ENCODE peak calls at places on chromosomes 7 and 10, in six cellular contexts. One of them, this sample, is unnamed.

GRCh38 chr7:8724080-8724718 is 290.8 kb downstream of the NXPH1 start:
- DNase-seq in Calu3: peak
- DNase-seq in tibial artery: peak
- DNase-seq in SHP77: peak
- DNase-seq in MM.1S: peak
- DNase-seq in KG1: no peak
- DNase-seq in this sample: no peak

GRCh38 chr10:35306852-35307251 is 29.5 kb upstream of the CCNY start:
- DNase-seq in Calu3: peak
- DNase-seq in tibial artery: no peak
- DNase-seq in SHP77: peak
- DNase-seq in MM.1S: no peak
- DNase-seq in KG1: no peak
- DNase-seq in this sample: no peak

GRCh38 chr7:36315309-36315948 is 74.2 kb upstream of the ANLN start:
- DNase-seq in Calu3: peak
- DNase-seq in tibial artery: no peak
- DNase-seq in SHP77: no peak
- DNase-seq in MM.1S: no peak
- DNase-seq in KG1: no peak
- DNase-seq in this sample: no peak

GRCh38 chr7:112566392-112567324 is 85.9 kb downstream of the LSMEM1 start:
- DNase-seq in Calu3: no peak
- DNase-seq in tibial artery: no peak
- DNase-seq in SHP77: peak
- DNase-seq in MM.1S: no peak
- DNase-seq in KG1: no peak
- DNase-seq in this sample: no peak

GRCh38 chr10:128242641-128243040 is 116.4 kb upstream of the MKI67 start:
- DNase-seq in Calu3: no peak
- DNase-seq in tibial artery: no peak
- DNase-seq in SHP77: no peak
- DNase-seq in MM.1S: no peak
- DNase-seq in KG1: no peak
- DNase-seq in this sample: no peak

GRCh38 chr7:95317546-95317945 is 6.8 kb downstream of the PON1 start:
- DNase-seq in Calu3: no peak
- DNase-seq in tibial artery: no peak
- DNase-seq in SHP77: peak
- DNase-seq in MM.1S: no peak
- DNase-seq in KG1: no peak
- DNase-seq in this sample: no peak

GRCh38 chr7:8442814-8443304 is 9.4 kb downstream of the NXPH1 start:
- DNase-seq in Calu3: peak
- DNase-seq in tibial artery: peak
- DNase-seq in SHP77: no peak
- DNase-seq in MM.1S: no peak
- DNase-seq in KG1: peak
- DNase-seq in this sample: no peak

GRCh38 chr7:155457544-155458316 is at the start of gene EN2:
- DNase-seq in Calu3: peak
- DNase-seq in tibial artery: no peak
- DNase-seq in SHP77: no peak
- DNase-seq in MM.1S: no peak
- DNase-seq in KG1: no peak
- DNase-seq in this sample: no peak

GRCh38 chr7:143503261-143503660 is 25.6 kb downstream of the TAS2R41 start:
- DNase-seq in Calu3: no peak
- DNase-seq in tibial artery: no peak
- DNase-seq in SHP77: no peak
- DNase-seq in MM.1S: no peak
- DNase-seq in KG1: no peak
- DNase-seq in this sample: no peak

GRCh38 chr10:78543749-78544446 is 510.2 kb downstream of the RPS24 start:
- DNase-seq in Calu3: no peak
- DNase-seq in tibial artery: peak
- DNase-seq in SHP77: no peak
- DNase-seq in MM.1S: no peak
- DNase-seq in KG1: no peak
- DNase-seq in this sample: peak

GRCh38 chr7:50858528-50859245 is 76.0 kb upstream of the GRB10 start:
- DNase-seq in Calu3: no peak
- DNase-seq in tibial artery: no peak
- DNase-seq in SHP77: no peak
- DNase-seq in MM.1S: no peak
- DNase-seq in KG1: no peak
- DNase-seq in this sample: peak

GRCh38 chr10:62323751-62324150 is 50.4 kb upstream of the ZNF365 start:
- DNase-seq in Calu3: no peak
- DNase-seq in tibial artery: no peak
- DNase-seq in SHP77: no peak
- DNase-seq in MM.1S: no peak
- DNase-seq in KG1: no peak
- DNase-seq in this sample: no peak

GRCh38 chr7:12403287-12404181 is at the start of gene VWDE:
- DNase-seq in Calu3: peak
- DNase-seq in tibial artery: no peak
- DNase-seq in SHP77: peak
- DNase-seq in MM.1S: peak
- DNase-seq in KG1: peak
- DNase-seq in this sample: no peak

GRCh38 chr10:97851341-97852001 is 1.8 kb downstream of the GOLGA7B start:
- DNase-seq in Calu3: no peak
- DNase-seq in tibial artery: no peak
- DNase-seq in SHP77: no peak
- DNase-seq in MM.1S: no peak
- DNase-seq in KG1: no peak
- DNase-seq in this sample: no peak

GRCh38 chr7:104931181-104931781 is 82.7 kb upstream of the KMT2E start:
- DNase-seq in Calu3: no peak
- DNase-seq in tibial artery: no peak
- DNase-seq in SHP77: peak
- DNase-seq in MM.1S: no peak
- DNase-seq in KG1: no peak
- DNase-seq in this sample: no peak

GRCh38 chr10:92965314-92965713 is 95.3 kb upstream of the CYP26C1 start:
- DNase-seq in Calu3: no peak
- DNase-seq in tibial artery: no peak
- DNase-seq in SHP77: peak
- DNase-seq in MM.1S: peak
- DNase-seq in KG1: peak
- DNase-seq in this sample: no peak

GRCh38 chr10:71085689-71086438 is 126.5 kb upstream of the UNC5B start:
- DNase-seq in Calu3: no peak
- DNase-seq in tibial artery: no peak
- DNase-seq in SHP77: no peak
- DNase-seq in MM.1S: no peak
- DNase-seq in KG1: no peak
- DNase-seq in this sample: peak

GRCh38 chr10:18710201-18710653 is 51.0 kb downstream of the ARL5B start:
- DNase-seq in Calu3: no peak
- DNase-seq in tibial artery: no peak
- DNase-seq in SHP77: no peak
- DNase-seq in MM.1S: no peak
- DNase-seq in KG1: no peak
- DNase-seq in this sample: no peak

GRCh38 chr10:102780246-102780645 is 36.5 kb downstream of the WBP1L start:
- DNase-seq in Calu3: no peak
- DNase-seq in tibial artery: no peak
- DNase-seq in SHP77: no peak
- DNase-seq in MM.1S: no peak
- DNase-seq in KG1: no peak
- DNase-seq in this sample: no peak

GRCh38 chr10:78520737-78521430 is 487.2 kb downstream of the RPS24 start:
- DNase-seq in Calu3: peak
- DNase-seq in tibial artery: no peak
- DNase-seq in SHP77: peak
- DNase-seq in MM.1S: no peak
- DNase-seq in KG1: no peak
- DNase-seq in this sample: no peak

GRCh38 chr7:95180-95862 is 97.0 kb upstream of the FAM20C start:
- DNase-seq in Calu3: peak
- DNase-seq in tibial artery: no peak
- DNase-seq in SHP77: no peak
- DNase-seq in MM.1S: no peak
- DNase-seq in KG1: no peak
- DNase-seq in this sample: no peak

GRCh38 chr10:73497623-73498022 is 1.8 kb upstream of the PPP3CB start:
- DNase-seq in Calu3: no peak
- DNase-seq in tibial artery: no peak
- DNase-seq in SHP77: no peak
- DNase-seq in MM.1S: no peak
- DNase-seq in KG1: no peak
- DNase-seq in this sample: no peak

GRCh38 chr10:119769886-119770285 is 44.0 kb downstream of the INPP5F start:
- DNase-seq in Calu3: no peak
- DNase-seq in tibial artery: no peak
- DNase-seq in SHP77: no peak
- DNase-seq in MM.1S: no peak
- DNase-seq in KG1: no peak
- DNase-seq in this sample: no peak